ENCODE peak calls at places on chromosome 21, in ten cellular contexts. L is PC-3, P is GM23248, V is endodermal cell, F is GM23338, A is iPS DF 6.9, O is heart left ventricle, I is PC-9, S is OCI-LY7, X is fibroblast of lung. C is an unnamed sample.

GRCh38 chr21:39137248-39138186 is 45.7 kb downstream of the PSMG1 start:
- DNase-seq in I (no peak), L (peak; percentile 35), F (peak; percentile 56), O (no peak), X (peak; percentile 48), V (peak; percentile 82), S (no peak), P (peak; percentile 61), A (no peak), C (no peak)

GRCh38 chr21:21714396-21714795 is 716.2 kb downstream of the NCAM2 start:
- DNase-seq in X (peak; percentile 95), I (no peak), P (peak; percentile 85), A (no peak), L (peak; percentile 5), V (no peak), S (no peak), O (no peak), F (no peak), C (no peak)

GRCh38 chr21:40516336-40516735 is 330.6 kb downstream of the DSCAM start:
- DNase-seq in S (no peak), F (peak; percentile 52), P (no peak), O (peak; percentile 22), V (peak; percentile 67), X (no peak), A (no peak), I (no peak), L (no peak), C (no peak)

GRCh38 chr21:42513151-42513984 is at the start of gene SLC37A1:
- DNase-seq in S (peak; percentile 61), L (peak; percentile 44), V (peak; percentile 81), O (no peak), A (no peak), F (peak; percentile 73), X (peak; percentile 23), P (peak; percentile 36), I (peak; percentile 33), C (no peak)

GRCh38 chr21:31043495-31043894 is 5.2 kb upstream of the KRTAP19-8 start:
- DNase-seq in L (no peak), O (no peak), F (no peak), S (no peak), I (no peak), P (no peak), X (no peak), A (no peak), V (no peak), C (no peak)

GRCh38 chr21:26544208-26544607 is 28.9 kb downstream of the CYYR1 start:
- DNase-seq in P (no peak), S (no peak), X (no peak), A (no peak), F (no peak), O (no peak), V (no peak), I (no peak), L (peak; percentile 85), C (no peak)

GRCh38 chr21:31634993-31635392 is 24.5 kb upstream of the SOD1 start:
- DNase-seq in V (no peak), F (no peak), A (no peak), S (no peak), O (no peak), X (no peak), I (no peak), P (no peak), L (no peak), C (no peak)

GRCh38 chr21:31255846-31256395 is 88.1 kb downstream of the TIAM1 start:
- DNase-seq in A (no peak), O (no peak), I (no peak), V (no peak), F (no peak), S (no peak), X (no peak), L (no peak), P (no peak), C (no peak)

GRCh38 chr21:25487046-25487594 is 120.2 kb downstream of the MRPL39 start:
- DNase-seq in O (no peak), P (peak; percentile 34), S (no peak), F (no peak), A (no peak), I (no peak), X (no peak), V (no peak), L (no peak), C (no peak)

GRCh38 chr21:15003463-15004135 is 61.2 kb downstream of the NRIP1 start:
- DNase-seq in A (no peak), L (no peak), I (no peak), X (no peak), P (no peak), S (no peak), V (peak; percentile 61), O (no peak), F (peak; percentile 47), C (peak; percentile 61)

GRCh38 chr21:25750085-25750484 is 15.3 kb downstream of the GABPA start:
- DNase-seq in F (no peak), I (no peak), V (no peak), O (no peak), S (no peak), A (no peak), X (no peak), L (no peak), P (no peak), C (no peak)

GRCh38 chr21:34192646-34193285 is 119.4 kb downstream of the MRPS6 start:
- DNase-seq in P (no peak), L (no peak), I (no peak), S (no peak), F (no peak), X (no peak), V (no peak), A (no peak), O (peak; percentile 10), C (no peak)

GRCh38 chr21:44052071-44052829 is 40.1 kb downstream of the TRAPPC10 start:
- DNase-seq in F (no peak), S (no peak), X (no peak), P (no peak), V (no peak), A (no peak), L (no peak), I (no peak), O (no peak), C (no peak)

GRCh38 chr21:43312011-43312410 is 114.9 kb downstream of the SIK1 start:
- DNase-seq in L (no peak), I (no peak), S (peak; percentile 36), A (no peak), O (no peak), X (no peak), V (no peak), F (no peak), P (no peak), C (no peak)

GRCh38 chr21:41761211-41762181 is 5.4 kb downstream of the RIPK4 start:
- DNase-seq in O (no peak), V (peak; percentile 72), A (no peak), X (no peak), S (no peak), F (peak; percentile 66), L (peak; percentile 98), P (peak; percentile 35), I (peak; percentile 87), C (no peak)

DNA sequence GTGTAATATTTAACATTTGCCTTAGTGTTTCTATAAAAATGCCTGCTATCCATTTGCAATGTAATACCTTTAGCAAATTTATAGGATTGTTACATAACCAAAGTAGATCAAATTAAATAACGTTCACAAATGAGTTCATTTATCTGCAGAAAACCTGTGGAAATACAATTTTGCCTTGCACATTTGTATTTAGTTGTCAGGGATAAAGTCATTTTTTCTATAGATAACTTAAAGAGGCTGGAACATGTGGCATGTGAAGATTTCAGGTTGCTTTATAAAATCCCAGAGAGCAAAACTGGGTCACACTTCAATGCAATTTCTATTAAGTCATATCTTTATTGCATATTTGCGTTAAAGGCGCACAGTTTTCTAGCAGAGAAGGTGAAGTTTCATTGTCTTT is 342.4 kb downstream of the USP25 start:
- DNase-seq in O (no peak), L (no peak), F (no peak), P (no peak), A (no peak), I (no peak), V (no peak), X (no peak), S (no peak), C (no peak)
- H3K4me3 ChIP-seq in O (no peak overlapping the region), L (no peak overlapping the region), F (no peak overlapping the region), P (peak overlapping the region; percentile 72), A (no peak overlapping the region), I (no peak overlapping the region), V (no peak overlapping the region), X (no peak overlapping the region), S (no peak overlapping the region), C (no peak overlapping the region)

DNA sequence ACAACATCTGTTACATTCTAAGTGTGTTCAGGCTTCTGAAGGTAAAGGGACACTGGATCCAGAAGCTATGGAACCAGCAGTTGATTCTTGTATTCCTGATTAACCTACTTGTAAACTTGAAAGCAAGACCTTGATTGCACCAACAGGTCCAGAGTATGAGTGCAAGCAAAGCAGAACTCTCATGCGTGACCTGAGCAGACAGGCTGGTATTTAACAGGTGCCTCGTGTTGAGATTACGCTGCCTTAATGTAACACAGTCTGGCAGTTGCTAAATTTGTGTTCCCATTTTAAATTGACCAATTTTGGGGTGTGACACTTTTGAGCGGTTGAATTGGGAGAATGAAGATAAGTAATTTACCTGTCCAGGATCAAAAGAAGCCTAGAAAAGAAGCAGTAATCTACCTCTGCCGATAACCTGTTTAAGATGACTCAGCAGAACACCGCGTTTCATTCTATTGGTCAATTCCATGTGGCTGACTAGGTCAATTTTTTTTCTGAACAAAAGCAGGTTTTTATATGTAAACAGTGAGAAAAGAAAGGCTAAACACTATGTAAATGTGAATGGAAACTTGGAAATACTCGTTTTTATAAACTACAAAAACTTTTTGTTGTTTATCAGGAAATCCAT is 147.6 kb downstream of the DYRK1A start:
- DNase-seq in X (no peak), O (no peak), P (no peak), F (no peak), I (no peak), V (no peak), A (no peak), S (no peak), L (no peak), C (no peak)
- H3K36me3 ChIP-seq in X (peaks cover 9% of the 10 kb centered on the region), O (peaks cover 23% of the 10 kb centered on the region), P (peaks cover 56% of the 10 kb centered on the region), F (peaks cover 7% of the 10 kb centered on the region), I (peaks cover 7% of the 10 kb centered on the region), V (peaks cover 87% of the 10 kb centered on the region), A (peaks cover 4% of the 10 kb centered on the region), S (peaks cover 80% of the 10 kb centered on the region), L (peaks cover 61% of the 10 kb centered on the region), C (peaks cover 70% of the 10 kb centered on the region)

GRCh38 chr21:45330075-45330781 is 42.5 kb upstream of the POFUT2 start:
- DNase-seq in X (peak; percentile 85), A (no peak), F (no peak), V (peak; percentile 90), I (peak; percentile 67), S (no peak), L (peak; percentile 86), O (no peak), P (peak; percentile 88), C (no peak)
- H3K27ac ChIP-seq in X (peak overlapping the region; percentile 66), A (no peak overlapping the region), F (peak overlapping the region; percentile 39), V (peak overlapping the region; percentile 64), I (peak overlapping the region; percentile 41), S (no peak overlapping the region), L (peak overlapping the region; percentile 71), O (peak overlapping the region; percentile 57), P (no peak overlapping the region), C (no peak overlapping the region)

DNA sequence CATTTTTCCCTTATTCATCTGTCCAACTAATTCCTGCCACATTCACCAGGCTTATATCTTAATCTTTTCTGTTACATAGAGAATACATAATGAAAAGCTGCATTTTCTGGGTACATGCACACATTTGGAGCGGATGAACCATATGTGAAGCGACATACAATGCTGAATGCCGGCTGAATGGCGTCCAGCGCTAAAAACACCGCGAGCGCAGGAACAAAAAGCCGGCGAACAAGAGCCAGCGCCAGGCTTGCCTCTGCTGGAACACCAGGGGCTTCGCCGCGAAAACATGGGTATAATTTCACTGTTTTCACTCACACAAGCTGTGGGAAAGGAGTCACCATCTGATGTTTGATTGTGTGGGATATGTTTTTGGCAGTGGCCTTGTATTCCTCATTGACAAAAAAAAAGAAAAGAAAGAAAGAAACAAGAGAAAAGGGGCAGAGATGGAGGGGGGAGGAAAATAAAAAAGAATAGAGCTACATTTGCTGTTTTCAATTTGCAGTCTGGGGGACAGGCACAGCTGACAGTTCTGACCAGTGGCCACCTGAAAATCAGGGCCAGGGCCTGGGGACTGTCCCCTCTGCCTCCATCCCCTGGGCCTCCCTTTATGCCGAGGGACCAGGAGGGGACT is 70.3 kb upstream of the OLIG2 start:
- DNase-seq in O (no peak), S (no peak), F (no peak), A (no peak), P (no peak), X (no peak), V (peak; percentile 28), L (no peak), I (no peak), C (no peak)
- H3K4me3 ChIP-seq in O (no peak overlapping the region), S (no peak overlapping the region), F (no peak overlapping the region), A (no peak overlapping the region), P (no peak overlapping the region), X (no peak overlapping the region), V (no peak overlapping the region), L (no peak overlapping the region), I (no peak overlapping the region), C (no peak overlapping the region)